ENCODE peak calls at places on chromosomes 6 and 20, in five cellular contexts. One of them, this sample, is unnamed.

GRCh38 chr6:24426729-24427446 is 24.2 kb downstream of the MRS2 start:
- DNase-seq in H1: no peak
- DNase-seq in RWPE1: no peak
- DNase-seq in endothelial cell: no peak
- DNase-seq in left ventricle myocardium inferior: no peak
- DNase-seq in this sample: no peak

GRCh38 chr20:59242714-59243626 is 57.4 kb upstream of the EDN3 start:
- DNase-seq in endothelial cell: no peak
- DNase-seq in RWPE1: no peak
- DNase-seq in left ventricle myocardium inferior: no peak
- DNase-seq in H1: no peak
- DNase-seq in this sample: no peak

GRCh38 chr6:137878810-137879285 is 11.8 kb downstream of the TNFAIP3 start:
- DNase-seq in RWPE1: no peak
- DNase-seq in left ventricle myocardium inferior: peak; percentile 77
- DNase-seq in H1: peak; percentile 25
- DNase-seq in endothelial cell: peak; percentile 76
- DNase-seq in this sample: peak; percentile 75

GRCh38 chr6:11043961-11044711 is at the start of gene ELOVL2:
- DNase-seq in left ventricle myocardium inferior: peak; percentile 47
- DNase-seq in endothelial cell: peak; percentile 72
- DNase-seq in H1: no peak
- DNase-seq in RWPE1: peak; percentile 44
- DNase-seq in this sample: peak; percentile 83

GRCh38 chr20:62805711-62806382 is 1.2 kb downstream of the OGFR start:
- DNase-seq in left ventricle myocardium inferior: no peak
- DNase-seq in endothelial cell: no peak
- DNase-seq in RWPE1: no peak
- DNase-seq in H1: no peak
- DNase-seq in this sample: peak; percentile 73

GRCh38 chr6:31336872-31337496 is 20.0 kb downstream of the HLA-B start:
- DNase-seq in RWPE1: no peak
- DNase-seq in left ventricle myocardium inferior: no peak
- DNase-seq in endothelial cell: no peak
- DNase-seq in H1: no peak
- DNase-seq in this sample: no peak

GRCh38 chr6:110703906-110704594 is 111.2 kb downstream of the CDK19 start:
- DNase-seq in H1: no peak
- DNase-seq in left ventricle myocardium inferior: no peak
- DNase-seq in endothelial cell: no peak
- DNase-seq in RWPE1: no peak
- DNase-seq in this sample: no peak

GRCh38 chr6:138772596-138773176 is 883 bp upstream of the CCDC28A start:
- DNase-seq in H1: no peak
- DNase-seq in endothelial cell: no peak
- DNase-seq in left ventricle myocardium inferior: no peak
- DNase-seq in RWPE1: peak; percentile 9
- DNase-seq in this sample: no peak

GRCh38 chr6:54810182-54810581 is 36.4 kb upstream of the FAM83B start:
- DNase-seq in endothelial cell: no peak
- DNase-seq in H1: no peak
- DNase-seq in RWPE1: no peak
- DNase-seq in left ventricle myocardium inferior: no peak
- DNase-seq in this sample: no peak

GRCh38 chr6:11710221-11710836 is 68.3 kb downstream of the ADTRP start:
- DNase-seq in left ventricle myocardium inferior: no peak
- DNase-seq in endothelial cell: no peak
- DNase-seq in RWPE1: no peak
- DNase-seq in H1: no peak
- DNase-seq in this sample: no peak

GRCh38 chr6:4664117-4664626 is 112.0 kb upstream of the CDYL start:
- DNase-seq in endothelial cell: no peak
- DNase-seq in RWPE1: no peak
- DNase-seq in left ventricle myocardium inferior: peak; percentile 71
- DNase-seq in H1: no peak
- DNase-seq in this sample: no peak

GRCh38 chr6:7377961-7378360 is 11.6 kb downstream of the CAGE1 start:
- DNase-seq in left ventricle myocardium inferior: no peak
- DNase-seq in H1: no peak
- DNase-seq in RWPE1: no peak
- DNase-seq in endothelial cell: no peak
- DNase-seq in this sample: no peak

GRCh38 chr20:25221592-25222460 is 26.1 kb upstream of the PYGB start:
- DNase-seq in RWPE1: no peak
- DNase-seq in H1: no peak
- DNase-seq in left ventricle myocardium inferior: peak; percentile 66
- DNase-seq in endothelial cell: no peak
- DNase-seq in this sample: no peak

GRCh38 chr6:157879873-157880254 is 56.8 kb downstream of the SNX9 start:
- DNase-seq in left ventricle myocardium inferior: no peak
- DNase-seq in H1: no peak
- DNase-seq in RWPE1: no peak
- DNase-seq in endothelial cell: no peak
- DNase-seq in this sample: no peak

GRCh38 chr6:90296346-90297123 is at the start of gene BACH2:
- DNase-seq in RWPE1: peak; percentile 80
- DNase-seq in H1: peak; percentile 70
- DNase-seq in endothelial cell: peak; percentile 76
- DNase-seq in left ventricle myocardium inferior: peak; percentile 89
- DNase-seq in this sample: peak; percentile 93

GRCh38 chr6:137910424-137910834 is 43.4 kb downstream of the TNFAIP3 start:
- DNase-seq in endothelial cell: no peak
- DNase-seq in left ventricle myocardium inferior: peak; percentile 17
- DNase-seq in H1: no peak
- DNase-seq in RWPE1: no peak
- DNase-seq in this sample: no peak

GRCh38 chr6:44081753-44082152 is 45.5 kb downstream of the MRPL14 start:
- DNase-seq in H1: no peak
- DNase-seq in endothelial cell: no peak
- DNase-seq in left ventricle myocardium inferior: no peak
- DNase-seq in RWPE1: no peak
- DNase-seq in this sample: no peak

GRCh38 chr20:54573838-54574237 is 98.4 kb downstream of the DOK5 start:
- DNase-seq in RWPE1: no peak
- DNase-seq in left ventricle myocardium inferior: no peak
- DNase-seq in H1: no peak
- DNase-seq in endothelial cell: no peak
- DNase-seq in this sample: peak; percentile 30

GRCh38 chr20:13552061-13552460 is 86.7 kb downstream of the TASP1 start:
- DNase-seq in endothelial cell: no peak
- DNase-seq in H1: no peak
- DNase-seq in left ventricle myocardium inferior: no peak
- DNase-seq in RWPE1: no peak
- DNase-seq in this sample: no peak

GRCh38 chr6:21596379-21597242 is 3.1 kb downstream of the SOX4 start:
- DNase-seq in left ventricle myocardium inferior: peak; percentile 47
- DNase-seq in RWPE1: peak; percentile 50
- DNase-seq in endothelial cell: peak; percentile 50
- DNase-seq in H1: no peak
- DNase-seq in this sample: peak; percentile 67

GRCh38 chr20:25148181-25148981 is 47.1 kb upstream of the ENTPD6 start:
- DNase-seq in RWPE1: peak; percentile 20
- DNase-seq in endothelial cell: no peak
- DNase-seq in H1: no peak
- DNase-seq in left ventricle myocardium inferior: peak; percentile 25
- DNase-seq in this sample: peak; percentile 45

GRCh38 chr6:34021839-34022190 is 124.1 kb downstream of the GRM4 start:
- DNase-seq in left ventricle myocardium inferior: no peak
- DNase-seq in endothelial cell: no peak
- DNase-seq in H1: no peak
- DNase-seq in RWPE1: no peak
- DNase-seq in this sample: no peak

GRCh38 chr20:62305149-62305764 is 2.5 kb downstream of the ADRM1 start:
- DNase-seq in endothelial cell: no peak
- DNase-seq in RWPE1: no peak
- DNase-seq in left ventricle myocardium inferior: no peak
- DNase-seq in H1: no peak
- DNase-seq in this sample: no peak

GRCh38 chr6:163369628-163370365 is 44.7 kb upstream of the QKI start:
- DNase-seq in left ventricle myocardium inferior: no peak
- DNase-seq in RWPE1: no peak
- DNase-seq in endothelial cell: no peak
- DNase-seq in H1: no peak
- DNase-seq in this sample: no peak

GRCh38 chr6:110689275-110689935 is 125.9 kb downstream of the CDK19 start:
- DNase-seq in H1: no peak
- DNase-seq in endothelial cell: no peak
- DNase-seq in left ventricle myocardium inferior: no peak
- DNase-seq in RWPE1: no peak
- DNase-seq in this sample: no peak

GRCh38 chr6:28922004-28922840 is 1.6 kb downstream of the TRIM27 start:
- DNase-seq in left ventricle myocardium inferior: no peak
- DNase-seq in H1: no peak
- DNase-seq in endothelial cell: no peak
- DNase-seq in RWPE1: peak; percentile 85
- DNase-seq in this sample: no peak

GRCh38 chr6:168370310-168370991 is 50.9 kb upstream of the DACT2 start:
- DNase-seq in H1: peak; percentile 46
- DNase-seq in endothelial cell: peak; percentile 90
- DNase-seq in RWPE1: peak; percentile 73
- DNase-seq in left ventricle myocardium inferior: peak; percentile 77
- DNase-seq in this sample: peak; percentile 92

GRCh38 chr6:170186909-170187668 is 103.8 kb downstream of the DLL1 start:
- DNase-seq in endothelial cell: no peak
- DNase-seq in H1: no peak
- DNase-seq in RWPE1: no peak
- DNase-seq in left ventricle myocardium inferior: no peak
- DNase-seq in this sample: no peak

GRCh38 chr20:62503414-62504178 is 27.8 kb upstream of the GATA5 start:
- DNase-seq in left ventricle myocardium inferior: no peak
- DNase-seq in H1: no peak
- DNase-seq in endothelial cell: no peak
- DNase-seq in RWPE1: no peak
- DNase-seq in this sample: peak; percentile 54

GRCh38 chr6:145977881-145978280 is 13.7 kb upstream of the SHPRH start:
- DNase-seq in endothelial cell: no peak
- DNase-seq in RWPE1: no peak
- DNase-seq in left ventricle myocardium inferior: no peak
- DNase-seq in H1: no peak
- DNase-seq in this sample: no peak

GRCh38 chr6:73610444-73611275 is 43.1 kb downstream of the SLC17A5 start:
- DNase-seq in H1: no peak
- DNase-seq in endothelial cell: no peak
- DNase-seq in RWPE1: peak; percentile 59
- DNase-seq in left ventricle myocardium inferior: no peak
- DNase-seq in this sample: no peak

DNA sequence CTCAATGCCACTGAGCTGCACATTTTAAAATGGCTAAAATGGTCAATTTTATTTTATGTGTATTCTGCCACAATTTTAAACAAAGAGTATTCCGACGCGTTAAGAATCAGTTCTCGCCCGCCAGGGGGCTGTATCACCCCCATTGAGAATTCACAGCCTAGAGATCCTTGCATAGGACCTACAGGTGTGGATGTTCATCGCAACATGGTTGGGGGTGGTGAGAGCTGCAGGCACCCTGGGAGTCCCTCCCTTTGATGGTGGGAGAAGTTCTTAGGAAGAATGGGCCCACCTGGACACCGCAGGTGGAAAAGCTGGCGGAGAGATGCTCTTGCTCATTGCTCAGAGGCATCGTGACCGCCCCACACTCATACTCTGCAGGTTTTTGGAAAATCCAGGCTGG is 63.5 kb downstream of the SLC2A10 start:
- DNase-seq in endothelial cell: no peak
- DNase-seq in RWPE1: no peak
- DNase-seq in H1: no peak
- DNase-seq in left ventricle myocardium inferior: no peak
- DNase-seq in this sample: no peak
- TF ChIP-seq CTCF in endothelial cell: peak; percentile 9
- TF ChIP-seq CTCF in RWPE1: no peak
- TF ChIP-seq CTCF in H1: peak; percentile 18
- TF ChIP-seq CTCF in left ventricle myocardium inferior: no peak
- TF ChIP-seq CTCF in this sample: peak; percentile 21

GRCh38 chr20:4406627-4407026 is 315.1 kb upstream of the PRND start:
- DNase-seq in RWPE1: peak; percentile 90
- DNase-seq in endothelial cell: no peak
- DNase-seq in left ventricle myocardium inferior: no peak
- DNase-seq in H1: no peak
- DNase-seq in this sample: no peak
- TF ChIP-seq CTCF in RWPE1: no peak
- TF ChIP-seq CTCF in endothelial cell: no peak
- TF ChIP-seq CTCF in left ventricle myocardium inferior: no peak
- TF ChIP-seq CTCF in H1: no peak
- TF ChIP-seq CTCF in this sample: no peak

GRCh38 chr20:6560978-6561377 is 206.5 kb upstream of the BMP2 start:
- DNase-seq in RWPE1: no peak
- DNase-seq in endothelial cell: no peak
- DNase-seq in left ventricle myocardium inferior: no peak
- DNase-seq in H1: no peak
- DNase-seq in this sample: no peak

GRCh38 chr20:6562111-6562510 is 205.4 kb upstream of the BMP2 start:
- DNase-seq in endothelial cell: no peak
- DNase-seq in RWPE1: no peak
- DNase-seq in left ventricle myocardium inferior: no peak
- DNase-seq in H1: no peak
- DNase-seq in this sample: no peak

GRCh38 chr20:6566821-6567220 is 200.7 kb upstream of the BMP2 start:
- DNase-seq in RWPE1: peak; percentile 63
- DNase-seq in endothelial cell: no peak
- DNase-seq in H1: no peak
- DNase-seq in left ventricle myocardium inferior: no peak
- DNase-seq in this sample: no peak
- TF ChIP-seq CTCF in RWPE1: no peak
- TF ChIP-seq CTCF in endothelial cell: no peak
- TF ChIP-seq CTCF in H1: no peak
- TF ChIP-seq CTCF in left ventricle myocardium inferior: no peak
- TF ChIP-seq CTCF in this sample: no peak

DNA sequence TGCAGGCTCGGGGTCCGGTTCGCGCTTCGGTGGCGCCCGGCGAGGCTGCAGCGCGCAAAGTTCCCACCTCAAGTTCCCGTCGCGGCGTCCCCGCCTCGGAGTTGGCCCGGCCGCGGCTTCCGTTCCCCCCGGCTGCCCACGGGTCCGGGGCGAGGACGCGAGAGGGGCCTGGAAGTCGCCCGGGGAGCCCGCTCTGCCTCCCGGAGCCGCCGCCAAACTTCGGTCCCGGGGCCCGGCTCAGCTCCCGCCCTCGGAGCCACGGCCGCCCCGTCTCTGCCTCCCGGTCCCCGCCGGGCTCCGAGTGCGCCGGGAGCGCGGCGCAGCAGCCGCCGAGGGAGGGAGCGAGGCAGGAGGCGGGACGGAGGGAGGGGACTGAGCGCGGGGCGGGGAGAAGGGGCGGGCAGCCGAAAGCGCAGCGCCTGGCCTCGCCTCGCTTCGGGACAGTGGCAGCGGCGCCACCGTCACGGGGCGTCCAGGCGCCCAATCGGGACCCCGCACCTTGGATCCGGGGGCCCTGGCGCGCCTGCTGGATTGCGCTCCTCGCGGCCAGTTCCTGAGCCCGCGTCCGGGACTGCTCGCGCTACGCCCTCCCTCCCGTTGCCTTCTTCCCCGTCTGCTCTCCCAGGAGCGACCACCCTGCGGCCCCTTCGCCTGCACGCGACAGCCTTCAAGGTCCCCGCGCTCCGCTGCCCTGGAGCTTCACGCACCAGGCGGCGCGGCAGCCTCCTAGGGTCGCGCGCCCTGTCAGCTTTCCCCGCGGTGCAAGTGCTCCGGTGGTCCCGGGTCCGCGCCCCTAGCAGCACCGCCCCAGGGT is at the start of gene KCNG1:
- DNase-seq in left ventricle myocardium inferior: peak; percentile 68
- DNase-seq in endothelial cell: peak; percentile 81
- DNase-seq in H1: peak; percentile 56
- DNase-seq in RWPE1: peak; percentile 96
- DNase-seq in this sample: peak; percentile 84
- TF ChIP-seq CTCF in left ventricle myocardium inferior: no peak
- TF ChIP-seq CTCF in endothelial cell: no peak
- TF ChIP-seq CTCF in H1: no peak
- TF ChIP-seq CTCF in RWPE1: no peak
- TF ChIP-seq CTCF in this sample: no peak

This sample was measured in glutamatergic neuron.